ENCODE peak calls at places on chromosome 12, in eight cellular contexts. One of them, this sample, is unnamed.

GRCh38 chr12:49698619-49699545 is 8.3 kb downstream of the FMNL3 start:
- DNase-seq in Right ventricle myocardium inferior: no peak
- DNase-seq in tibial nerve: no peak
- DNase-seq in NCI-H1105 treated with DMSO at 0.1 percent for 48 hours: no peak
- DNase-seq in HT1080: peak
- DNase-seq in BE2C: no peak
- DNase-seq in HuH-7.5: no peak
- DNase-seq in M059J: peak
- DNase-seq in this sample: no peak

GRCh38 chr12:17411662-17412061 is 678.3 kb downstream of the RERGL start:
- DNase-seq in Right ventricle myocardium inferior: no peak
- DNase-seq in tibial nerve: no peak
- DNase-seq in NCI-H1105 treated with DMSO at 0.1 percent for 48 hours: no peak
- DNase-seq in HT1080: no peak
- DNase-seq in BE2C: no peak
- DNase-seq in HuH-7.5: no peak
- DNase-seq in M059J: no peak
- DNase-seq in this sample: no peak

GRCh38 chr12:124411291-124411878 is 116.5 kb downstream of the RFLNA start:
- DNase-seq in Right ventricle myocardium inferior: peak
- DNase-seq in tibial nerve: peak
- DNase-seq in NCI-H1105 treated with DMSO at 0.1 percent for 48 hours: no peak
- DNase-seq in HT1080: peak
- DNase-seq in BE2C: no peak
- DNase-seq in HuH-7.5: no peak
- DNase-seq in M059J: peak
- DNase-seq in this sample: no peak

GRCh38 chr12:100554608-100555077 is 18.8 kb upstream of the GAS2L3 start:
- DNase-seq in Right ventricle myocardium inferior: no peak
- DNase-seq in tibial nerve: no peak
- DNase-seq in NCI-H1105 treated with DMSO at 0.1 percent for 48 hours: peak
- DNase-seq in HT1080: peak
- DNase-seq in BE2C: peak
- DNase-seq in HuH-7.5: peak
- DNase-seq in M059J: peak
- DNase-seq in this sample: peak

GRCh38 chr12:9925746-9926393 is 6.3 kb downstream of the CLEC2A start:
- DNase-seq in Right ventricle myocardium inferior: no peak
- DNase-seq in tibial nerve: no peak
- DNase-seq in NCI-H1105 treated with DMSO at 0.1 percent for 48 hours: peak
- DNase-seq in HT1080: peak
- DNase-seq in BE2C: no peak
- DNase-seq in HuH-7.5: no peak
- DNase-seq in M059J: peak
- DNase-seq in this sample: peak

GRCh38 chr12:106051853-106052531 is 86.8 kb downstream of the NUAK1 start:
- DNase-seq in Right ventricle myocardium inferior: no peak
- DNase-seq in tibial nerve: no peak
- DNase-seq in NCI-H1105 treated with DMSO at 0.1 percent for 48 hours: no peak
- DNase-seq in HT1080: no peak
- DNase-seq in BE2C: no peak
- DNase-seq in HuH-7.5: no peak
- DNase-seq in M059J: peak
- DNase-seq in this sample: no peak

GRCh38 chr12:115456946-115457689 is 773.1 kb upstream of the TBX3 start:
- DNase-seq in Right ventricle myocardium inferior: no peak
- DNase-seq in tibial nerve: no peak
- DNase-seq in NCI-H1105 treated with DMSO at 0.1 percent for 48 hours: peak
- DNase-seq in HT1080: no peak
- DNase-seq in BE2C: no peak
- DNase-seq in HuH-7.5: peak
- DNase-seq in M059J: peak
- DNase-seq in this sample: peak

GRCh38 chr12:82953397-82953796 is 266.7 kb downstream of the TMTC2 start:
- DNase-seq in Right ventricle myocardium inferior: no peak
- DNase-seq in tibial nerve: no peak
- DNase-seq in NCI-H1105 treated with DMSO at 0.1 percent for 48 hours: no peak
- DNase-seq in HT1080: no peak
- DNase-seq in BE2C: no peak
- DNase-seq in HuH-7.5: no peak
- DNase-seq in M059J: no peak
- DNase-seq in this sample: no peak

GRCh38 chr12:109261087-109261486 is 48.0 kb downstream of the FOXN4 start:
- DNase-seq in Right ventricle myocardium inferior: no peak
- DNase-seq in tibial nerve: no peak
- DNase-seq in NCI-H1105 treated with DMSO at 0.1 percent for 48 hours: no peak
- DNase-seq in HT1080: no peak
- DNase-seq in BE2C: no peak
- DNase-seq in HuH-7.5: no peak
- DNase-seq in M059J: no peak
- DNase-seq in this sample: no peak

GRCh38 chr12:6434205-6435180 is 10.3 kb upstream of the CD27 start:
- DNase-seq in Right ventricle myocardium inferior: no peak
- DNase-seq in tibial nerve: no peak
- DNase-seq in NCI-H1105 treated with DMSO at 0.1 percent for 48 hours: no peak
- DNase-seq in HT1080: no peak
- DNase-seq in BE2C: no peak
- DNase-seq in HuH-7.5: no peak
- DNase-seq in M059J: no peak
- DNase-seq in this sample: no peak

GRCh38 chr12:124375789-124376175 is 80.9 kb downstream of the RFLNA start:
- DNase-seq in Right ventricle myocardium inferior: no peak
- DNase-seq in tibial nerve: no peak
- DNase-seq in NCI-H1105 treated with DMSO at 0.1 percent for 48 hours: no peak
- DNase-seq in HT1080: no peak
- DNase-seq in BE2C: no peak
- DNase-seq in HuH-7.5: no peak
- DNase-seq in M059J: no peak
- DNase-seq in this sample: no peak

GRCh38 chr12:28974166-28974565 is 174.9 kb upstream of the FAR2 start:
- DNase-seq in Right ventricle myocardium inferior: no peak
- DNase-seq in tibial nerve: no peak
- DNase-seq in NCI-H1105 treated with DMSO at 0.1 percent for 48 hours: no peak
- DNase-seq in HT1080: peak
- DNase-seq in BE2C: no peak
- DNase-seq in HuH-7.5: no peak
- DNase-seq in M059J: peak
- DNase-seq in this sample: no peak

GRCh38 chr12:6961278-6961694 is 9.2 kb downstream of the PHB2 start:
- DNase-seq in Right ventricle myocardium inferior: peak
- DNase-seq in tibial nerve: no peak
- DNase-seq in NCI-H1105 treated with DMSO at 0.1 percent for 48 hours: no peak
- DNase-seq in HT1080: peak
- DNase-seq in BE2C: peak
- DNase-seq in HuH-7.5: no peak
- DNase-seq in M059J: peak
- DNase-seq in this sample: no peak

GRCh38 chr12:26318661-26319068 is 123.3 kb downstream of the SSPN start:
- DNase-seq in Right ventricle myocardium inferior: peak
- DNase-seq in tibial nerve: peak
- DNase-seq in NCI-H1105 treated with DMSO at 0.1 percent for 48 hours: no peak
- DNase-seq in HT1080: peak
- DNase-seq in BE2C: peak
- DNase-seq in HuH-7.5: peak
- DNase-seq in M059J: peak
- DNase-seq in this sample: peak

GRCh38 chr12:67645126-67645525 is 3.4 kb upstream of the DYRK2 start:
- DNase-seq in Right ventricle myocardium inferior: no peak
- DNase-seq in tibial nerve: no peak
- DNase-seq in NCI-H1105 treated with DMSO at 0.1 percent for 48 hours: no peak
- DNase-seq in HT1080: no peak
- DNase-seq in BE2C: no peak
- DNase-seq in HuH-7.5: no peak
- DNase-seq in M059J: no peak
- DNase-seq in this sample: no peak

GRCh38 chr12:101695698-101696097 is 1.7 kb upstream of the CHPT1 start:
- DNase-seq in Right ventricle myocardium inferior: no peak
- DNase-seq in tibial nerve: no peak
- DNase-seq in NCI-H1105 treated with DMSO at 0.1 percent for 48 hours: no peak
- DNase-seq in HT1080: peak
- DNase-seq in BE2C: no peak
- DNase-seq in HuH-7.5: no peak
- DNase-seq in M059J: peak
- DNase-seq in this sample: peak

GRCh38 chr12:54232790-54233189 is 44.0 kb upstream of the SMUG1 start:
- DNase-seq in Right ventricle myocardium inferior: no peak
- DNase-seq in tibial nerve: no peak
- DNase-seq in NCI-H1105 treated with DMSO at 0.1 percent for 48 hours: no peak
- DNase-seq in HT1080: no peak
- DNase-seq in BE2C: no peak
- DNase-seq in HuH-7.5: no peak
- DNase-seq in M059J: peak
- DNase-seq in this sample: no peak

GRCh38 chr12:6110006-6110405 is 14.5 kb downstream of the VWF start:
- DNase-seq in Right ventricle myocardium inferior: no peak
- DNase-seq in tibial nerve: no peak
- DNase-seq in NCI-H1105 treated with DMSO at 0.1 percent for 48 hours: no peak
- DNase-seq in HT1080: no peak
- DNase-seq in BE2C: no peak
- DNase-seq in HuH-7.5: no peak
- DNase-seq in M059J: peak
- DNase-seq in this sample: no peak

GRCh38 chr12:103444983-103445382 is 50.8 kb downstream of the C12orf42 start:
- DNase-seq in Right ventricle myocardium inferior: no peak
- DNase-seq in tibial nerve: no peak
- DNase-seq in NCI-H1105 treated with DMSO at 0.1 percent for 48 hours: no peak
- DNase-seq in HT1080: no peak
- DNase-seq in BE2C: no peak
- DNase-seq in HuH-7.5: no peak
- DNase-seq in M059J: no peak
- DNase-seq in this sample: no peak

GRCh38 chr12:25585021-25585523 is 32.0 kb upstream of the LMNTD1 start:
- DNase-seq in Right ventricle myocardium inferior: no peak
- DNase-seq in tibial nerve: peak
- DNase-seq in NCI-H1105 treated with DMSO at 0.1 percent for 48 hours: peak
- DNase-seq in HT1080: no peak
- DNase-seq in BE2C: no peak
- DNase-seq in HuH-7.5: no peak
- DNase-seq in M059J: peak
- DNase-seq in this sample: no peak

GRCh38 chr12:5480218-5480952 is 48.5 kb downstream of the NTF3 start:
- DNase-seq in Right ventricle myocardium inferior: no peak
- DNase-seq in tibial nerve: no peak
- DNase-seq in NCI-H1105 treated with DMSO at 0.1 percent for 48 hours: peak
- DNase-seq in HT1080: no peak
- DNase-seq in BE2C: no peak
- DNase-seq in HuH-7.5: no peak
- DNase-seq in M059J: no peak
- DNase-seq in this sample: no peak

GRCh38 chr12:15963271-15963670 is 52.1 kb downstream of the DERA start:
- DNase-seq in Right ventricle myocardium inferior: no peak
- DNase-seq in tibial nerve: no peak
- DNase-seq in NCI-H1105 treated with DMSO at 0.1 percent for 48 hours: no peak
- DNase-seq in HT1080: peak
- DNase-seq in BE2C: no peak
- DNase-seq in HuH-7.5: no peak
- DNase-seq in M059J: peak
- DNase-seq in this sample: no peak

GRCh38 chr12:30286345-30286926 is 409.2 kb downstream of the IPO8 start:
- DNase-seq in Right ventricle myocardium inferior: no peak
- DNase-seq in tibial nerve: no peak
- DNase-seq in NCI-H1105 treated with DMSO at 0.1 percent for 48 hours: peak
- DNase-seq in HT1080: peak
- DNase-seq in BE2C: peak
- DNase-seq in HuH-7.5: no peak
- DNase-seq in M059J: peak
- DNase-seq in this sample: peak

GRCh38 chr12:24478254-24478653 is 470.6 kb downstream of the BCAT1 start:
- DNase-seq in Right ventricle myocardium inferior: no peak
- DNase-seq in tibial nerve: no peak
- DNase-seq in NCI-H1105 treated with DMSO at 0.1 percent for 48 hours: peak
- DNase-seq in HT1080: no peak
- DNase-seq in BE2C: no peak
- DNase-seq in HuH-7.5: no peak
- DNase-seq in M059J: no peak
- DNase-seq in this sample: no peak

GRCh38 chr12:67355428-67356385 is 86.5 kb downstream of the CAND1 start:
- DNase-seq in Right ventricle myocardium inferior: no peak
- DNase-seq in tibial nerve: no peak
- DNase-seq in NCI-H1105 treated with DMSO at 0.1 percent for 48 hours: peak
- DNase-seq in HT1080: peak
- DNase-seq in BE2C: peak
- DNase-seq in HuH-7.5: no peak
- DNase-seq in M059J: peak
- DNase-seq in this sample: peak

GRCh38 chr12:47949441-47950341 is 13.7 kb upstream of the TMEM106C start:
- DNase-seq in Right ventricle myocardium inferior: peak
- DNase-seq in tibial nerve: peak
- DNase-seq in NCI-H1105 treated with DMSO at 0.1 percent for 48 hours: peak
- DNase-seq in HT1080: peak
- DNase-seq in BE2C: peak
- DNase-seq in HuH-7.5: peak
- DNase-seq in M059J: peak
- DNase-seq in this sample: peak

GRCh38 chr12:63921157-63921556 is 76.7 kb downstream of the SRGAP1 start:
- DNase-seq in Right ventricle myocardium inferior: no peak
- DNase-seq in tibial nerve: no peak
- DNase-seq in NCI-H1105 treated with DMSO at 0.1 percent for 48 hours: no peak
- DNase-seq in HT1080: no peak
- DNase-seq in BE2C: no peak
- DNase-seq in HuH-7.5: no peak
- DNase-seq in M059J: peak
- DNase-seq in this sample: no peak

GRCh38 chr12:116968986-116969385 is 58.2 kb downstream of the FBXW8 start:
- DNase-seq in Right ventricle myocardium inferior: no peak
- DNase-seq in tibial nerve: no peak
- DNase-seq in NCI-H1105 treated with DMSO at 0.1 percent for 48 hours: no peak
- DNase-seq in HT1080: no peak
- DNase-seq in BE2C: peak
- DNase-seq in HuH-7.5: no peak
- DNase-seq in M059J: no peak
- DNase-seq in this sample: no peak

GRCh38 chr12:10405294-10405693 is 4.3 kb downstream of the KLRC4 start:
- DNase-seq in Right ventricle myocardium inferior: no peak
- DNase-seq in tibial nerve: no peak
- DNase-seq in NCI-H1105 treated with DMSO at 0.1 percent for 48 hours: no peak
- DNase-seq in HT1080: no peak
- DNase-seq in BE2C: no peak
- DNase-seq in HuH-7.5: no peak
- DNase-seq in M059J: no peak
- DNase-seq in this sample: no peak

GRCh38 chr12:113134521-113134951 is 1.0 kb downstream of the RASAL1 start:
- DNase-seq in Right ventricle myocardium inferior: no peak
- DNase-seq in tibial nerve: no peak
- DNase-seq in NCI-H1105 treated with DMSO at 0.1 percent for 48 hours: peak
- DNase-seq in HT1080: no peak
- DNase-seq in BE2C: no peak
- DNase-seq in HuH-7.5: no peak
- DNase-seq in M059J: no peak
- DNase-seq in this sample: no peak

GRCh38 chr12:21354641-21355040 is 18.1 kb upstream of the IAPP start:
- DNase-seq in Right ventricle myocardium inferior: no peak
- DNase-seq in tibial nerve: no peak
- DNase-seq in NCI-H1105 treated with DMSO at 0.1 percent for 48 hours: no peak
- DNase-seq in HT1080: peak
- DNase-seq in BE2C: no peak
- DNase-seq in HuH-7.5: no peak
- DNase-seq in M059J: peak
- DNase-seq in this sample: no peak

GRCh38 chr12:107451246-107451645 is 234.4 kb upstream of the PWP1 start:
- DNase-seq in Right ventricle myocardium inferior: no peak
- DNase-seq in tibial nerve: no peak
- DNase-seq in NCI-H1105 treated with DMSO at 0.1 percent for 48 hours: no peak
- DNase-seq in HT1080: no peak
- DNase-seq in BE2C: no peak
- DNase-seq in HuH-7.5: no peak
- DNase-seq in M059J: no peak
- DNase-seq in this sample: no peak

GRCh38 chr12:14954269-14954668 is 7.1 kb downstream of the ARHGDIB start:
- DNase-seq in Right ventricle myocardium inferior: no peak
- DNase-seq in tibial nerve: no peak
- DNase-seq in NCI-H1105 treated with DMSO at 0.1 percent for 48 hours: no peak
- DNase-seq in HT1080: no peak
- DNase-seq in BE2C: no peak
- DNase-seq in HuH-7.5: no peak
- DNase-seq in M059J: no peak
- DNase-seq in this sample: no peak

GRCh38 chr12:43842259-43842658 is 6.4 kb downstream of the TMEM117 start:
- DNase-seq in Right ventricle myocardium inferior: no peak
- DNase-seq in tibial nerve: no peak
- DNase-seq in NCI-H1105 treated with DMSO at 0.1 percent for 48 hours: no peak
- DNase-seq in HT1080: no peak
- DNase-seq in BE2C: no peak
- DNase-seq in HuH-7.5: no peak
- DNase-seq in M059J: peak
- DNase-seq in this sample: no peak